ENCODE peak calls at places on chromosomes 11 and 22, in nine cellular contexts. Q is K562, J is transverse colon, R is stomach, X is GM12892, F is sigmoid colon, D is GM12891, E is GM12878, U is prostate gland. H is an unnamed sample.

GRCh38 chr11:45834298-45834756 is 12.9 kb upstream of the CRY2 start:
- DNase-seq in Q (no peak), J (no peak), R (peak), X (no peak), F (no peak), D (no peak), E (no peak), U (no peak), H (no peak)

GRCh38 chr11:10450451-10451398 is 4.3 kb upstream of the AMPD3 start:
- DNase-seq in Q (no peak), J (peak), R (peak), X (peak), F (no peak), D (peak), E (no peak), U (peak), H (no peak)

GRCh38 chr22:17744430-17744829 is 29.8 kb downstream of the BID start:
- DNase-seq in Q (no peak), J (no peak), R (peak), X (no peak), F (no peak), D (no peak), E (no peak), U (no peak), H (no peak)

GRCh38 chr11:75582935-75583709 is 21.1 kb downstream of the SERPINH1 start:
- DNase-seq in Q (peak), J (peak), R (peak), X (peak), F (peak), D (peak), E (no peak), U (no peak), H (no peak)

GRCh38 chr11:64789331-64790204 is 11.2 kb upstream of the SF1 start:
- DNase-seq in Q (no peak), J (no peak), R (no peak), X (peak), F (peak), D (no peak), E (no peak), U (no peak), H (no peak)

GRCh38 chr22:46561435-46561905 is 24.1 kb upstream of the CELSR1 start:
- DNase-seq in Q (peak), J (no peak), R (no peak), X (no peak), F (no peak), D (peak), E (peak), U (no peak), H (no peak)

GRCh38 chr11:14565845-14566244 is 45.7 kb upstream of the PSMA1 start:
- DNase-seq in Q (no peak), J (no peak), R (no peak), X (no peak), F (no peak), D (no peak), E (no peak), U (no peak), H (no peak)

GRCh38 chr11:114059984-114060401 is 482 bp downstream of the ZBTB16 start:
- DNase-seq in Q (peak), J (peak), R (peak), X (no peak), F (peak), D (no peak), E (no peak), U (no peak), H (no peak)

GRCh38 chr11:14149683-14150082 is 187.2 kb downstream of the SPON1 start:
- DNase-seq in Q (no peak), J (no peak), R (no peak), X (no peak), F (no peak), D (no peak), E (no peak), U (no peak), H (no peak)

DNA sequence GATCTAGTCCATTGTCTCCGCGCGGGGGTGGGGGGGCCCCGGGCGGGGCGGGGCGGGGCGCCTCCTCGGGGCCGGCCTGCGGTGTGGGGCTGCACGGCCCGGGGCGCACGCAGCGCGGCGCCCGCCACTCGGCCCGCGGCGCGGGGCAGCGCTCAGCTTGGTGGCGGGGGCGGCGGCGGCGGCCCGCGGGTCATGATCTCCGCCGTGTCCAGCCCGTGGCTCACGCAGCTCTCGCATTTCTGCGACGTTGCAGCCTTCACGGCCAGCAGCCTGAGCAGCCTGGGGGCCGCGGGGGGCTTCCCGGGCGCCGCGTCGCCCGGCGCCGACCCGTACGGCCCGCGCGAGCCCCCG is at the start of gene TBX1:
- DNase-seq in Q (no peak), J (no peak), R (no peak), X (no peak), F (no peak), D (no peak), E (no peak), U (no peak), H (no peak)
- TF ChIP-seq POLR2A in Q (no peak), J (no peak), R (no peak), X (no peak), F (no peak), D (no peak), E (no peak), U (no peak), H (no peak)

GRCh38 chr11:118415739-118416068 is 14.3 kb downstream of the ATP5MG start:
- DNase-seq in Q (peak), J (peak), R (peak), X (no peak), F (peak), D (no peak), E (no peak), U (peak), H (no peak)

GRCh38 chr11:118412921-118413320 is 11.5 kb downstream of the ATP5MG start:
- DNase-seq in Q (no peak), J (no peak), R (no peak), X (no peak), F (no peak), D (no peak), E (no peak), U (no peak), H (no peak)

GRCh38 chr11:118417801-118418200 is 16.4 kb downstream of the ATP5MG start:
- DNase-seq in Q (no peak), J (no peak), R (no peak), X (no peak), F (no peak), D (no peak), E (no peak), U (no peak), H (no peak)

GRCh38 chr11:118418770-118419169 is 17.4 kb downstream of the ATP5MG start:
- DNase-seq in Q (no peak), J (no peak), R (no peak), X (no peak), F (no peak), D (no peak), E (no peak), U (no peak), H (no peak)

DNA sequence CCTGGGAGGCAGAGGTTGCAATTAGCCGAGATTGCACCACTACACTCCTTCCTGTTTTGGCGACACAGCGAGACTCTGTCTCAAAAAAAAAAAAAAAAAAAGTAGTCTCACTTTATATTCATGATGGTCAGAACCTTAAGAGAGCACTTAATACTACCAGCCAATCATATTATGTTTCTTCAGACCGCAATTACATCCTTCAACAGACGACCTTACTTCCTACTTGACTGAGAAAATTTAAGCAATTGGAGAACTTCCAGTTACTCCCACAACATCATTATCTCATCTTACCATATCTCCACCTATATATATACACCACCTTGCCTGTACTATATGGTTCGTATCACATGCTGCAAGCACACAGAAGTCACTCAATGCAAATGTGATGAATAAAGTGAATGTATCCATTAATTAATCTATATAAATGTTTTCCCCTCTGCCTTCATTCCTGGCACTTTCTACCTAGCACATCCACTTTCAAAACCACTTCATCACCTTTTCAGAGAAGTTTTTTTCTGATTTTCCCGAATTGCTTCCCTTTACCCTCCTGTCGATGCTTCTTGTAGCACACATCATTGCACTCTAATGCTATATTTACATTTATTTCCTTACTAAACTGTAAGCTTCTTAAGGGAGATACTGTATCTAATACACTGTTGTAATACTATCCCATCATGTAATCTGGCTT is 13.8 kb downstream of the ATP5MG start:
- DNase-seq in Q (no peak), J (no peak), R (no peak), X (no peak), F (no peak), D (no peak), E (no peak), U (no peak), H (no peak)
- TF ChIP-seq POLR2AphosphoS5 in Q (no peak), J (no peak), R (no peak), X (no peak), F (no peak), D (no peak), E (no peak), U (no peak), H (no peak)

DNA sequence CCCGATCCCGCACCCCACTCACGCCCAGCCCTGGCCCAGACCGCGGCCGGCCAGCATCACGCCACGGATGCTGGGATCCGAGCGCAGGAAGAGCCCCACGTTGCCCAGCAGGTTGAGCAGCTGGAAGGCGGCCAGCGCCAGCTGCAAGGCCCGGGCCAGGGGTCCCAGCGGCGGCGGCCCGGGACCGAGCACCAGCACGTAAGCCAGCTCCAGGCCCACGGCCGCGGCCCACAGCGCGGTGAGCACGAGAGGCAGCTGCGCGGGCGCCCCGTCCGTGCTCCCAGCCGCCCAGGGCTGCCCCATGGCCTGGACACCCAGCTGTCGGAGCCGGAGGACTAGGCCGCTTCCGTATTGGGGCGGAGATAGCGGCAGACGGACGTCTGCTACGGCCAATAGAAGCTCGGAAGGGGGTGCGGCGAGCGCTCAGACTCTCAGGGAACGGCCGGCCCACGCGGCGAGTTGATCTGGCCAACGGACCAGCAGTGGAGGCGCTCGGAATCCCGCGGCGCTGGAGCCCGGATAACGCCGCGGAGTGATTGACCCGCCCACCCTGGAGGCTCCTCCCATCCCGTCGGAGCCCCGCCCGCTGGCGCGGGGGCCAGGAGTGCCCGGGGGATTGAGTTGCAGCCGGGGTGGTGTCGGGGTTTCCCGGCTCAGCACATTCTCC is at the start of gene ZDHHC24:
- DNase-seq in Q (peak), J (peak), R (peak), X (peak), F (peak), D (peak), E (peak), U (peak), H (no peak)
- TF ChIP-seq POLR2A in Q (peak), J (peak), R (no peak), X (peak), F (no peak), D (peak), E (peak), U (peak), H (no peak)

DNA sequence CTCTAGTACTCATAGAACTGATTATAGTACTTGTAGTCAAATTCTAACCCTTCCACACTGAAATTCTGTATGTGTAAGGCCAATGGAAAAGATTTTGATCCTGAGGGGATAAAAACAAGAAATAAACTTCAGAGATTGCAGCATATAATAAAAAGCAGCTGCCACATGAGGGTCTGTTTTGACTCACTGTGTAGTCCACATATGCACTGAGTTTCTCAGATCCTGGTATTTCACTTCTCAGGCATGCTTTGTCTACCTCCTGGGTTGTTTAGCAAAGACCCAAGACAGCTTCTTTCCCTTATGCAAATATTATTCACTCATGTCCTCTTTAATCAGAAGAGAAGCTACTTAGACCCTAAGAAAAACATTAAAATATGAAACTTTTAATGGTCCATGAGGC is 71.1 kb upstream of the SLC5A12 start:
- DNase-seq in Q (no peak), J (no peak), R (no peak), X (no peak), F (no peak), D (no peak), E (no peak), U (no peak), H (no peak)
- TF ChIP-seq POLR2AphosphoS5 in Q (no peak), J (no peak), R (no peak), X (no peak), F (no peak), D (no peak), E (no peak), U (no peak), H (no peak)